ENCODE peak calls at places on chromosome 13, in ten cellular contexts. One of them, this sample, is unnamed.
A peak's percentile ranks its signal among the peaks of the same experiment; 100 is the strongest.

GRCh38 chr13:39982745-39983144 is 327.3 kb downstream of the COG6 start:
- DNase-seq in fibroblast of lung: no peak
- DNase-seq in SK-N-SH: no peak
- DNase-seq in PC-9: no peak
- DNase-seq in heart right ventricle: peak; percentile 9
- DNase-seq in brain microvascular endothelial cell: no peak
- DNase-seq in SJSA1: no peak
- DNase-seq in H9: no peak
- DNase-seq in dorsolateral prefrontal cortex: no peak
- DNase-seq in adrenal gland: no peak
- DNase-seq in this sample: no peak

GRCh38 chr13:86601351-86601750 is 802.1 kb upstream of the SLITRK6 start:
- DNase-seq in fibroblast of lung: peak; percentile 37
- DNase-seq in SK-N-SH: no peak
- DNase-seq in PC-9: no peak
- DNase-seq in heart right ventricle: no peak
- DNase-seq in brain microvascular endothelial cell: no peak
- DNase-seq in SJSA1: no peak
- DNase-seq in H9: no peak
- DNase-seq in dorsolateral prefrontal cortex: no peak
- DNase-seq in adrenal gland: no peak
- DNase-seq in this sample: no peak

GRCh38 chr13:114235697-114236096 is 1.0 kb downstream of the CDC16 start:
- DNase-seq in fibroblast of lung: no peak
- DNase-seq in SK-N-SH: no peak
- DNase-seq in PC-9: no peak
- DNase-seq in heart right ventricle: no peak
- DNase-seq in brain microvascular endothelial cell: no peak
- DNase-seq in SJSA1: no peak
- DNase-seq in H9: no peak
- DNase-seq in dorsolateral prefrontal cortex: no peak
- DNase-seq in adrenal gland: no peak
- DNase-seq in this sample: peak; percentile 37

GRCh38 chr13:27461940-27462584 is 11.7 kb upstream of the MTIF3 start:
- DNase-seq in fibroblast of lung: no peak
- DNase-seq in SK-N-SH: no peak
- DNase-seq in PC-9: no peak
- DNase-seq in heart right ventricle: no peak
- DNase-seq in brain microvascular endothelial cell: no peak
- DNase-seq in SJSA1: no peak
- DNase-seq in H9: no peak
- DNase-seq in dorsolateral prefrontal cortex: no peak
- DNase-seq in adrenal gland: no peak
- DNase-seq in this sample: no peak

GRCh38 chr13:70125693-70126092 is 17.4 kb upstream of the KLHL1 start:
- DNase-seq in fibroblast of lung: no peak
- DNase-seq in SK-N-SH: no peak
- DNase-seq in PC-9: no peak
- DNase-seq in heart right ventricle: no peak
- DNase-seq in brain microvascular endothelial cell: no peak
- DNase-seq in SJSA1: no peak
- DNase-seq in H9: peak; percentile 29
- DNase-seq in dorsolateral prefrontal cortex: no peak
- DNase-seq in adrenal gland: no peak
- DNase-seq in this sample: no peak

GRCh38 chr13:21014666-21015170 is 46.7 kb downstream of the LATS2 start:
- DNase-seq in fibroblast of lung: peak; percentile 89
- DNase-seq in SK-N-SH: no peak
- DNase-seq in PC-9: no peak
- DNase-seq in heart right ventricle: peak; percentile 46
- DNase-seq in brain microvascular endothelial cell: peak; percentile 69
- DNase-seq in SJSA1: peak; percentile 67
- DNase-seq in H9: no peak
- DNase-seq in dorsolateral prefrontal cortex: no peak
- DNase-seq in adrenal gland: peak; percentile 76
- DNase-seq in this sample: peak; percentile 89

GRCh38 chr13:20544186-20544914 is 18.7 kb upstream of the CRYL1 start:
- DNase-seq in fibroblast of lung: no peak
- DNase-seq in SK-N-SH: no peak
- DNase-seq in PC-9: no peak
- DNase-seq in heart right ventricle: no peak
- DNase-seq in brain microvascular endothelial cell: no peak
- DNase-seq in SJSA1: no peak
- DNase-seq in H9: no peak
- DNase-seq in dorsolateral prefrontal cortex: no peak
- DNase-seq in adrenal gland: no peak
- DNase-seq in this sample: no peak

GRCh38 chr13:48804836-48805601 is 151.3 kb downstream of the CYSLTR2 start:
- DNase-seq in fibroblast of lung: peak; percentile 73
- DNase-seq in SK-N-SH: no peak
- DNase-seq in PC-9: no peak
- DNase-seq in heart right ventricle: no peak
- DNase-seq in brain microvascular endothelial cell: no peak
- DNase-seq in SJSA1: no peak
- DNase-seq in H9: no peak
- DNase-seq in dorsolateral prefrontal cortex: no peak
- DNase-seq in adrenal gland: no peak
- DNase-seq in this sample: no peak

GRCh38 chr13:94617389-94618000 is 15.8 kb downstream of the GPR180 start:
- DNase-seq in fibroblast of lung: peak; percentile 47
- DNase-seq in SK-N-SH: peak; percentile 32
- DNase-seq in PC-9: no peak
- DNase-seq in heart right ventricle: no peak
- DNase-seq in brain microvascular endothelial cell: no peak
- DNase-seq in SJSA1: no peak
- DNase-seq in H9: no peak
- DNase-seq in dorsolateral prefrontal cortex: no peak
- DNase-seq in adrenal gland: no peak
- DNase-seq in this sample: peak; percentile 61

GRCh38 chr13:51240178-51240577 is 18.0 kb downstream of the FAM124A start:
- DNase-seq in fibroblast of lung: no peak
- DNase-seq in SK-N-SH: no peak
- DNase-seq in PC-9: no peak
- DNase-seq in heart right ventricle: no peak
- DNase-seq in brain microvascular endothelial cell: no peak
- DNase-seq in SJSA1: no peak
- DNase-seq in H9: no peak
- DNase-seq in dorsolateral prefrontal cortex: no peak
- DNase-seq in adrenal gland: no peak
- DNase-seq in this sample: no peak

GRCh38 chr13:88919970-88920628 is 1248.9 kb downstream of the SLITRK5 start:
- DNase-seq in fibroblast of lung: peak; percentile 21
- DNase-seq in SK-N-SH: no peak
- DNase-seq in PC-9: no peak
- DNase-seq in heart right ventricle: no peak
- DNase-seq in brain microvascular endothelial cell: no peak
- DNase-seq in SJSA1: no peak
- DNase-seq in H9: no peak
- DNase-seq in dorsolateral prefrontal cortex: no peak
- DNase-seq in adrenal gland: no peak
- DNase-seq in this sample: no peak

GRCh38 chr13:63497601-63498000 is 2082.0 kb upstream of the PCDH20 start:
- DNase-seq in fibroblast of lung: peak; percentile 88
- DNase-seq in SK-N-SH: no peak
- DNase-seq in PC-9: no peak
- DNase-seq in heart right ventricle: no peak
- DNase-seq in brain microvascular endothelial cell: no peak
- DNase-seq in SJSA1: no peak
- DNase-seq in H9: no peak
- DNase-seq in dorsolateral prefrontal cortex: no peak
- DNase-seq in adrenal gland: no peak
- DNase-seq in this sample: peak; percentile 30

GRCh38 chr13:108227651-108228272 is 9.6 kb downstream of the ABHD13 start:
- DNase-seq in fibroblast of lung: peak; percentile 57
- DNase-seq in SK-N-SH: peak; percentile 22
- DNase-seq in PC-9: no peak
- DNase-seq in heart right ventricle: peak; percentile 24
- DNase-seq in brain microvascular endothelial cell: peak; percentile 35
- DNase-seq in SJSA1: no peak
- DNase-seq in H9: no peak
- DNase-seq in dorsolateral prefrontal cortex: no peak
- DNase-seq in adrenal gland: no peak
- DNase-seq in this sample: peak; percentile 80

GRCh38 chr13:107824636-107825035 is 390.7 kb downstream of the LIG4 start:
- DNase-seq in fibroblast of lung: no peak
- DNase-seq in SK-N-SH: no peak
- DNase-seq in PC-9: no peak
- DNase-seq in heart right ventricle: no peak
- DNase-seq in brain microvascular endothelial cell: no peak
- DNase-seq in SJSA1: no peak
- DNase-seq in H9: no peak
- DNase-seq in dorsolateral prefrontal cortex: no peak
- DNase-seq in adrenal gland: no peak
- DNase-seq in this sample: no peak

DNA sequence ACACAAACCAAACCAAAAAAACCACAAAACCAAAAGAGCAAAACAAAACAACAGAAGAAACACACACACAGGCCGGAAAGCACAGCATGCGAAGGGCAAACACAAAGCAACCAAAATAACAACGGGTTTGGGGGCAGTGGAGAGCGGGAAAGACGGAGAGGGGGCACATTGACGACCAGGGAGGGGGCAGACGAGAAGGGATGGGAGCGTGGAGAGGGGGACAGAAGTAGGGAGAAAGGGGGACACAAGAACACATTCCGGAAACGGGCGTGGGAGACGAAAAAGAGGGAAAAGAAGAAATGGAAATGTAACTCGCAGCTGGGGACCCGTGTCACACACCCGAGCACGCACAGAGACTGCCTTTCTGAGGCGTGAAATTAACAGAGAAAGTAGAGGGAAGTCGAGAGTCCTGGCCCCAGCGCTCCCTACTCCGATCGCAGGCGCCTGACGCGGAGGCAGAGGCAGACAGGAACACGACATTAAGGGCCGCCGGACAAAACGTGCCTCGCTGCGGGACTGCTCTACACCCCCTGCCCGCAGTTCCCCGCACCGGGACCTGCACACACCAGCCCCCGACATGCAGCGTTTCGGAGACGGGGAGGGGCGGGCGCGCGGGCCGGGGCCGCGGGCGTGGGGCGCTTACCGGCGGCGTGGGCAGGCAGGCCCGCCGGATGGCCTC is 652 bp downstream of the POU4F1 start:
- DNase-seq in fibroblast of lung: peak; percentile 14
- DNase-seq in SK-N-SH: no peak
- DNase-seq in PC-9: no peak
- DNase-seq in heart right ventricle: no peak
- DNase-seq in brain microvascular endothelial cell: no peak
- DNase-seq in SJSA1: no peak
- DNase-seq in H9: peak; percentile 50
- DNase-seq in dorsolateral prefrontal cortex: no peak
- DNase-seq in adrenal gland: no peak
- DNase-seq in this sample: no peak
- H3K27me3 ChIP-seq in fibroblast of lung: peaks cover 89% of the 10 kb centered on the region
- H3K27me3 ChIP-seq in SK-N-SH: peaks cover 93% of the 10 kb centered on the region
- H3K27me3 ChIP-seq in PC-9: no peaks in the 10 kb centered on the region
- H3K27me3 ChIP-seq in heart right ventricle: peaks cover 96% of the 10 kb centered on the region
- H3K27me3 ChIP-seq in brain microvascular endothelial cell: peaks cover 93% of the 10 kb centered on the region
- H3K27me3 ChIP-seq in SJSA1: peaks cover 71% of the 10 kb centered on the region
- H3K27me3 ChIP-seq in H9: peaks cover 87% of the 10 kb centered on the region
- H3K27me3 ChIP-seq in dorsolateral prefrontal cortex: peaks cover 95% of the 10 kb centered on the region
- H3K27me3 ChIP-seq in adrenal gland: peaks cover 92% of the 10 kb centered on the region
- H3K27me3 ChIP-seq in this sample: peaks cover 86% of the 10 kb centered on the region

DNA sequence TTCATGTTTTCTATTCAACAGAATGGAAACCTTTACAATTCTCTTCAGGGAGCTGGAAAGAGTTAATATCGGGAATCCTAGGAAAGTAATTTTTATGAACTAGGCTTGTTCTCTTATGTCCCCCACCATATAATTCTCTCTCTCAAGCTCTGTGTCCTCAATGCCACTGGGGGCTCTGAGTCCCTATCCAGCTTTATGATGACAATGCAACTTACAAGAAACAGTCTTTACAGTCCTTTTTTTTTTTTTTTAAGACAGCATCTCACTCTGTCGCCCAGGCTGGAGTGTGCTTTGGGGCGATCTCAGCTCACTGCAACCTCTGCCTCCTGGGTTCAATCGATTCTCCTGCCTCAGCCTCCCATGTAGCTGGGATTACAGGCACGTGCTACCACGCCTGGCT is 31.2 kb upstream of the TM9SF2 start:
- DNase-seq in fibroblast of lung: no peak
- DNase-seq in SK-N-SH: no peak
- DNase-seq in PC-9: no peak
- DNase-seq in heart right ventricle: no peak
- DNase-seq in brain microvascular endothelial cell: no peak
- DNase-seq in SJSA1: no peak
- DNase-seq in H9: no peak
- DNase-seq in dorsolateral prefrontal cortex: no peak
- DNase-seq in adrenal gland: no peak
- DNase-seq in this sample: no peak
- H3K27me3 ChIP-seq in fibroblast of lung: no peaks in the 10 kb centered on the region
- H3K27me3 ChIP-seq in SK-N-SH: no peaks in the 10 kb centered on the region
- H3K27me3 ChIP-seq in PC-9: no peaks in the 10 kb centered on the region
- H3K27me3 ChIP-seq in heart right ventricle: no peaks in the 10 kb centered on the region
- H3K27me3 ChIP-seq in brain microvascular endothelial cell: no peaks in the 10 kb centered on the region
- H3K27me3 ChIP-seq in SJSA1: no peaks in the 10 kb centered on the region
- H3K27me3 ChIP-seq in H9: no peaks in the 10 kb centered on the region
- H3K27me3 ChIP-seq in dorsolateral prefrontal cortex: no peaks in the 10 kb centered on the region
- H3K27me3 ChIP-seq in adrenal gland: no peaks in the 10 kb centered on the region
- H3K27me3 ChIP-seq in this sample: no peaks in the 10 kb centered on the region

GRCh38 chr13:111035861-111036260 is 79.2 kb upstream of the ARHGEF7 start:
- DNase-seq in fibroblast of lung: no peak
- DNase-seq in SK-N-SH: no peak
- DNase-seq in PC-9: no peak
- DNase-seq in heart right ventricle: no peak
- DNase-seq in brain microvascular endothelial cell: no peak
- DNase-seq in SJSA1: peak; percentile 57
- DNase-seq in H9: no peak
- DNase-seq in dorsolateral prefrontal cortex: no peak
- DNase-seq in adrenal gland: no peak
- DNase-seq in this sample: no peak
- H3K27me3 ChIP-seq in fibroblast of lung: no peaks in the 10 kb centered on the region
- H3K27me3 ChIP-seq in SK-N-SH: peaks cover 17% of the 10 kb centered on the region
- H3K27me3 ChIP-seq in PC-9: peaks cover 42% of the 10 kb centered on the region
- H3K27me3 ChIP-seq in heart right ventricle: peaks cover 11% of the 10 kb centered on the region
- H3K27me3 ChIP-seq in brain microvascular endothelial cell: no peaks in the 10 kb centered on the region
- H3K27me3 ChIP-seq in SJSA1: peaks cover 35% of the 10 kb centered on the region
- H3K27me3 ChIP-seq in H9: no peaks in the 10 kb centered on the region
- H3K27me3 ChIP-seq in dorsolateral prefrontal cortex: no peaks in the 10 kb centered on the region
- H3K27me3 ChIP-seq in adrenal gland: no peaks in the 10 kb centered on the region
- H3K27me3 ChIP-seq in this sample: peaks cover 23% of the 10 kb centered on the region

DNA sequence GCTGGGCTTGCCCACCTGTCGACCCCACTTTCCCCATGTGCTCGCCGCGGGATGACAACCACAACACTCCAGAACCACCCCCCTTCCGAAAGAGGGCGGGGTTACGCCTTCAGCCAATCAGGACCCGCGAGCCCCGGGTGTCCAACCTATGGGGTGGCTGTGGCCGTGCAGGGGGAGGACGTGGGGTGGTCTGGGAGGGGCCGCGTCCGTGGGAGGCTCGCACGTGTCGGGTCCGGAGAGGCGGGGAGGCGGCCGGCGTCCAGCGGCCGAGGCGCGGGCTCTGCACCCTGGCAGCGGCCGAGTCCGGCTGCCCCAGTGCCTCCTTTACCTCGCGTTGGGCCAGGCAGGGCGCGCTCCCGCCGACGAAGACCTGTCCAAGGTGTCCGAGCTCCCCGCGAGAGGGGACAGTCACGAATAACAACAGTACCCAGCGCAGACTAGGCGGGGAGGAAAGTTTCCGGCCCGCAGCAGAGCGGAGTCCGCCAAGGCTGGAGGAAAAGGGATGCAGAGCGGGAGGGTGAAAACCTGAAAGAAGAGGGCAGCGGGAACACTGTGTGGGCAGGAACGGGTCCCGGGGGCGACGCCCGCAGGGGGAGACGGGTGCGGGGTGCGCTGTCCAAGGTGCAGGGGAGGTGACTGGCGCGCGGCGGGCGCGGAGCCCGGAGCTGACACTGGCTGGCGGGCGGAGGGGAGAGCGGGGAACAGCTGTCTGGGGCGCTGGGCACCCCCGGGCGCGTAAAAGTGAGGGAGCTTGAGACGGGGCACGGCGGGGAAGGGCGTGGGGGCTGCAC is 896 bp downstream of the ENOX1 start:
- DNase-seq in fibroblast of lung: peak; percentile 77
- DNase-seq in SK-N-SH: peak; percentile 89
- DNase-seq in PC-9: peak; percentile 54
- DNase-seq in heart right ventricle: peak; percentile 88
- DNase-seq in brain microvascular endothelial cell: peak; percentile 73
- DNase-seq in SJSA1: peak; percentile 61
- DNase-seq in H9: peak; percentile 73
- DNase-seq in dorsolateral prefrontal cortex: peak; percentile 92
- DNase-seq in adrenal gland: peak; percentile 65
- DNase-seq in this sample: peak; percentile 90
- H3K27me3 ChIP-seq in fibroblast of lung: no peaks in the 10 kb centered on the region
- H3K27me3 ChIP-seq in SK-N-SH: no peaks in the 10 kb centered on the region
- H3K27me3 ChIP-seq in PC-9: no peaks in the 10 kb centered on the region
- H3K27me3 ChIP-seq in heart right ventricle: peaks cover 50% of the 10 kb centered on the region
- H3K27me3 ChIP-seq in brain microvascular endothelial cell: no peaks in the 10 kb centered on the region
- H3K27me3 ChIP-seq in SJSA1: no peaks in the 10 kb centered on the region
- H3K27me3 ChIP-seq in H9: peaks cover 6% of the 10 kb centered on the region
- H3K27me3 ChIP-seq in dorsolateral prefrontal cortex: no peaks in the 10 kb centered on the region
- H3K27me3 ChIP-seq in adrenal gland: peaks cover 6% of the 10 kb centered on the region
- H3K27me3 ChIP-seq in this sample: no peaks in the 10 kb centered on the region